ENCODE peak calls at places on chromosomes 5 and 9, in ten cellular contexts. One of them, this sample, is unnamed.

GRCh38 chr5:1570975-1571374 is 47.2 kb upstream of the LPCAT1 start:
- DNase-seq in neuronal stem cell: no peak
- DNase-seq in sigmoid colon: no peak
- DNase-seq in upper lobe of right lung: no peak
- DNase-seq in colonic mucosa: no peak
- DNase-seq in cardiac muscle cell: no peak
- DNase-seq in IMR-90: no peak
- DNase-seq in AG04450: no peak
- DNase-seq in H1: no peak
- DNase-seq in transverse colon: peak; percentile 57
- DNase-seq in this sample: no peak

GRCh38 chr5:148309019-148309418 is 3.2 kb upstream of the SPINK7 start:
- DNase-seq in neuronal stem cell: no peak
- DNase-seq in sigmoid colon: no peak
- DNase-seq in upper lobe of right lung: no peak
- DNase-seq in colonic mucosa: no peak
- DNase-seq in cardiac muscle cell: no peak
- DNase-seq in IMR-90: no peak
- DNase-seq in AG04450: no peak
- DNase-seq in H1: no peak
- DNase-seq in transverse colon: no peak
- DNase-seq in this sample: no peak

GRCh38 chr5:14268738-14269137 is 125.6 kb downstream of the TRIO start:
- DNase-seq in neuronal stem cell: no peak
- DNase-seq in sigmoid colon: no peak
- DNase-seq in upper lobe of right lung: no peak
- DNase-seq in colonic mucosa: no peak
- DNase-seq in cardiac muscle cell: peak; percentile 47
- DNase-seq in IMR-90: peak; percentile 50
- DNase-seq in AG04450: no peak
- DNase-seq in H1: no peak
- DNase-seq in transverse colon: no peak
- DNase-seq in this sample: no peak

GRCh38 chr5:137604348-137605095 is 105.4 kb upstream of the SPOCK1 start:
- DNase-seq in neuronal stem cell: no peak
- DNase-seq in sigmoid colon: no peak
- DNase-seq in upper lobe of right lung: no peak
- DNase-seq in colonic mucosa: no peak
- DNase-seq in cardiac muscle cell: no peak
- DNase-seq in IMR-90: no peak
- DNase-seq in AG04450: no peak
- DNase-seq in H1: no peak
- DNase-seq in transverse colon: no peak
- DNase-seq in this sample: no peak

GRCh38 chr5:37619353-37619752 is 220.5 kb downstream of the GDNF start:
- DNase-seq in neuronal stem cell: no peak
- DNase-seq in sigmoid colon: no peak
- DNase-seq in upper lobe of right lung: no peak
- DNase-seq in colonic mucosa: no peak
- DNase-seq in cardiac muscle cell: peak; percentile 63
- DNase-seq in IMR-90: peak; percentile 86
- DNase-seq in AG04450: peak; percentile 61
- DNase-seq in H1: no peak
- DNase-seq in transverse colon: no peak
- DNase-seq in this sample: no peak

GRCh38 chr5:33494476-33494875 is 53.7 kb downstream of the TARS1 start:
- DNase-seq in neuronal stem cell: no peak
- DNase-seq in sigmoid colon: no peak
- DNase-seq in upper lobe of right lung: no peak
- DNase-seq in colonic mucosa: no peak
- DNase-seq in cardiac muscle cell: peak; percentile 16
- DNase-seq in IMR-90: no peak
- DNase-seq in AG04450: no peak
- DNase-seq in H1: no peak
- DNase-seq in transverse colon: no peak
- DNase-seq in this sample: no peak

GRCh38 chr9:91758491-91758981 is 191.5 kb downstream of the ROR2 start:
- DNase-seq in neuronal stem cell: peak; percentile 54
- DNase-seq in sigmoid colon: peak; percentile 83
- DNase-seq in upper lobe of right lung: no peak
- DNase-seq in colonic mucosa: peak; percentile 71
- DNase-seq in cardiac muscle cell: peak; percentile 74
- DNase-seq in IMR-90: peak; percentile 58
- DNase-seq in AG04450: no peak
- DNase-seq in H1: peak; percentile 93
- DNase-seq in transverse colon: peak; percentile 54
- DNase-seq in this sample: no peak

GRCh38 chr5:142325677-142326479 is 1.1 kb upstream of the SPRY4 start:
- DNase-seq in neuronal stem cell: peak; percentile 70
- DNase-seq in sigmoid colon: peak; percentile 76
- DNase-seq in upper lobe of right lung: peak; percentile 84
- DNase-seq in colonic mucosa: peak; percentile 66
- DNase-seq in cardiac muscle cell: peak; percentile 88
- DNase-seq in IMR-90: peak; percentile 73
- DNase-seq in AG04450: no peak
- DNase-seq in H1: peak; percentile 89
- DNase-seq in transverse colon: peak; percentile 47
- DNase-seq in this sample: peak; percentile 86

GRCh38 chr5:109826426-109826825 is 136.7 kb downstream of the MAN2A1 start:
- DNase-seq in neuronal stem cell: no peak
- DNase-seq in sigmoid colon: no peak
- DNase-seq in upper lobe of right lung: no peak
- DNase-seq in colonic mucosa: no peak
- DNase-seq in cardiac muscle cell: no peak
- DNase-seq in IMR-90: peak; percentile 55
- DNase-seq in AG04450: no peak
- DNase-seq in H1: no peak
- DNase-seq in transverse colon: no peak
- DNase-seq in this sample: no peak

GRCh38 chr5:173327084-173327947 is 898 bp downstream of the STC2 start:
- DNase-seq in neuronal stem cell: peak; percentile 43
- DNase-seq in sigmoid colon: no peak
- DNase-seq in upper lobe of right lung: no peak
- DNase-seq in colonic mucosa: no peak
- DNase-seq in cardiac muscle cell: peak; percentile 76
- DNase-seq in IMR-90: peak; percentile 58
- DNase-seq in AG04450: no peak
- DNase-seq in H1: no peak
- DNase-seq in transverse colon: no peak
- DNase-seq in this sample: peak; percentile 48

GRCh38 chr9:130191068-130191748 is 19.0 kb downstream of the NCS1 start:
- DNase-seq in neuronal stem cell: no peak
- DNase-seq in sigmoid colon: no peak
- DNase-seq in upper lobe of right lung: no peak
- DNase-seq in colonic mucosa: no peak
- DNase-seq in cardiac muscle cell: no peak
- DNase-seq in IMR-90: no peak
- DNase-seq in AG04450: no peak
- DNase-seq in H1: no peak
- DNase-seq in transverse colon: no peak
- DNase-seq in this sample: no peak
- H3K27ac ChIP-seq in neuronal stem cell: no peak overlapping the region
- H3K27ac ChIP-seq in sigmoid colon: peak overlapping the region; percentile 94
- H3K27ac ChIP-seq in upper lobe of right lung: no peak overlapping the region
- H3K27ac ChIP-seq in colonic mucosa: no peak overlapping the region
- H3K27ac ChIP-seq in cardiac muscle cell: peak overlapping the region; percentile 89
- H3K27ac ChIP-seq in IMR-90: no peak overlapping the region
- H3K27ac ChIP-seq in AG04450: no peak overlapping the region
- H3K27ac ChIP-seq in H1: no peak overlapping the region
- H3K27ac ChIP-seq in transverse colon: peak overlapping the region; percentile 59
- H3K27ac ChIP-seq in this sample: no peak overlapping the region

GRCh38 chr5:165871279-165871678 is 2365.9 kb downstream of the MAT2B start:
- DNase-seq in neuronal stem cell: no peak
- DNase-seq in sigmoid colon: no peak
- DNase-seq in upper lobe of right lung: no peak
- DNase-seq in colonic mucosa: no peak
- DNase-seq in cardiac muscle cell: no peak
- DNase-seq in IMR-90: no peak
- DNase-seq in AG04450: no peak
- DNase-seq in H1: no peak
- DNase-seq in transverse colon: no peak
- DNase-seq in this sample: no peak

GRCh38 chr5:165882099-165882498 is 2376.7 kb downstream of the MAT2B start:
- DNase-seq in neuronal stem cell: no peak
- DNase-seq in sigmoid colon: no peak
- DNase-seq in upper lobe of right lung: no peak
- DNase-seq in colonic mucosa: no peak
- DNase-seq in cardiac muscle cell: no peak
- DNase-seq in IMR-90: no peak
- DNase-seq in AG04450: no peak
- DNase-seq in H1: no peak
- DNase-seq in transverse colon: no peak
- DNase-seq in this sample: no peak

GRCh38 chr5:165877475-165877874 is 2372.1 kb downstream of the MAT2B start:
- DNase-seq in neuronal stem cell: no peak
- DNase-seq in sigmoid colon: no peak
- DNase-seq in upper lobe of right lung: no peak
- DNase-seq in colonic mucosa: no peak
- DNase-seq in cardiac muscle cell: no peak
- DNase-seq in IMR-90: no peak
- DNase-seq in AG04450: no peak
- DNase-seq in H1: no peak
- DNase-seq in transverse colon: no peak
- DNase-seq in this sample: no peak

GRCh38 chr5:165881259-165881658 is 2375.8 kb downstream of the MAT2B start:
- DNase-seq in neuronal stem cell: no peak
- DNase-seq in sigmoid colon: no peak
- DNase-seq in upper lobe of right lung: no peak
- DNase-seq in colonic mucosa: no peak
- DNase-seq in cardiac muscle cell: no peak
- DNase-seq in IMR-90: no peak
- DNase-seq in AG04450: no peak
- DNase-seq in H1: no peak
- DNase-seq in transverse colon: no peak
- DNase-seq in this sample: no peak

GRCh38 chr5:165876538-165876937 is 2371.1 kb downstream of the MAT2B start:
- DNase-seq in neuronal stem cell: no peak
- DNase-seq in sigmoid colon: no peak
- DNase-seq in upper lobe of right lung: no peak
- DNase-seq in colonic mucosa: no peak
- DNase-seq in cardiac muscle cell: no peak
- DNase-seq in IMR-90: no peak
- DNase-seq in AG04450: no peak
- DNase-seq in H1: no peak
- DNase-seq in transverse colon: no peak
- DNase-seq in this sample: no peak
- H3K27ac ChIP-seq in neuronal stem cell: no peak overlapping the region
- H3K27ac ChIP-seq in sigmoid colon: no peak overlapping the region
- H3K27ac ChIP-seq in upper lobe of right lung: no peak overlapping the region
- H3K27ac ChIP-seq in colonic mucosa: no peak overlapping the region
- H3K27ac ChIP-seq in cardiac muscle cell: no peak overlapping the region
- H3K27ac ChIP-seq in IMR-90: no peak overlapping the region
- H3K27ac ChIP-seq in AG04450: no peak overlapping the region
- H3K27ac ChIP-seq in H1: no peak overlapping the region
- H3K27ac ChIP-seq in transverse colon: no peak overlapping the region
- H3K27ac ChIP-seq in this sample: no peak overlapping the region

GRCh38 chr5:155587458-155587857 is 573.9 kb downstream of the KIF4B start:
- DNase-seq in neuronal stem cell: no peak
- DNase-seq in sigmoid colon: no peak
- DNase-seq in upper lobe of right lung: no peak
- DNase-seq in colonic mucosa: no peak
- DNase-seq in cardiac muscle cell: no peak
- DNase-seq in IMR-90: no peak
- DNase-seq in AG04450: no peak
- DNase-seq in H1: no peak
- DNase-seq in transverse colon: no peak
- DNase-seq in this sample: peak; percentile 4
- H3K27ac ChIP-seq in neuronal stem cell: no peak overlapping the region
- H3K27ac ChIP-seq in sigmoid colon: no peak overlapping the region
- H3K27ac ChIP-seq in upper lobe of right lung: no peak overlapping the region
- H3K27ac ChIP-seq in colonic mucosa: no peak overlapping the region
- H3K27ac ChIP-seq in cardiac muscle cell: no peak overlapping the region
- H3K27ac ChIP-seq in IMR-90: no peak overlapping the region
- H3K27ac ChIP-seq in AG04450: no peak overlapping the region
- H3K27ac ChIP-seq in H1: no peak overlapping the region
- H3K27ac ChIP-seq in transverse colon: no peak overlapping the region
- H3K27ac ChIP-seq in this sample: no peak overlapping the region

DNA sequence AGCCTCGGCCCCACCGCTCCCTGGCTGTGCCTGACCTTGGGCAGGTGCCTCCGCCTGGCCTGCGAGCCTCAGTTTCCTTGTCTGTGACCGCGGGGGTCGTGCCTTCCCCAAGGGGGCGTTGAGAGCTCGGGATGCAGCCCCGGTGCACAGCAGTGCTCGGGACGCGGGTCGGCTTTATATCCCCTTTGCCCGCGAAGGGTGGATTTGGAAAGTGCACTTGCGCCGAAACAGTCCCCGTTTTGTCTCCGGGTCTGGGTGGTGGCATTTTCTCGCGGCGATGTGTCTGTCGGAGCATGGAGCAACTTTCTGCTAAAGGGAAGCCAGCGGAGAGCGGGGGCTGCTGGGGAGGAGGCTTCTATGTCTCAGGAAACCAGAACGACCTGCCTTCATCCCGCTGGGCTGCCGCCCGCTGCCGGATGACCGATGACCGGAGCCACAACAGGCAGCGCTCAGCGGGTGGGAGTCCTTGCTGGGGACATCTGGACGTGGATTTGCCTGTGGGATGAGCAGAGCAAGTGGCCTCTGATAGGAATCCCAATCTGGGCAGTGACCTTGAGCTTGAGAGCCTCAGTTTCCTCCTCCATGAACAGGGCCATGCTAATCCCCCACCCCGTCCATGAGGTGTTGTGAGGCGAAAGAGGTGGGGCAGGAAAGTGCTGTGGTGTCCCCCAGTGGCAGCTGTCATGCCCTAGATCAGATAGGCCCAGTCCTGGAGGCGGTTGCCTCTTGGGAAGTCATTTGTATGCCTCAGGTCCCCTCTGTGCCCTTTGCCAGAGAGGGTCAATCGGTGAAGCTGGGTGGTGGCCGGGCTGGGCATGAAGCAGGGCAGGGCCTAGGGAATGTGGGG is 651 bp downstream of the HRH2 start:
- DNase-seq in neuronal stem cell: peak; percentile 11
- DNase-seq in sigmoid colon: no peak
- DNase-seq in upper lobe of right lung: no peak
- DNase-seq in colonic mucosa: no peak
- DNase-seq in cardiac muscle cell: no peak
- DNase-seq in IMR-90: no peak
- DNase-seq in AG04450: no peak
- DNase-seq in H1: peak; percentile 76
- DNase-seq in transverse colon: no peak
- DNase-seq in this sample: no peak
- H3K27ac ChIP-seq in neuronal stem cell: no peak overlapping the region
- H3K27ac ChIP-seq in sigmoid colon: no peak overlapping the region
- H3K27ac ChIP-seq in upper lobe of right lung: peak overlapping the region; percentile 36
- H3K27ac ChIP-seq in colonic mucosa: no peak overlapping the region
- H3K27ac ChIP-seq in cardiac muscle cell: no peak overlapping the region
- H3K27ac ChIP-seq in IMR-90: no peak overlapping the region
- H3K27ac ChIP-seq in AG04450: no peak overlapping the region
- H3K27ac ChIP-seq in H1: no peak overlapping the region
- H3K27ac ChIP-seq in transverse colon: peak overlapping the region; percentile 15
- H3K27ac ChIP-seq in this sample: no peak overlapping the region

GRCh38 chr9:129822825-129823162 is 1.1 kb downstream of the TOR1A start:
- DNase-seq in neuronal stem cell: no peak
- DNase-seq in sigmoid colon: no peak
- DNase-seq in upper lobe of right lung: no peak
- DNase-seq in colonic mucosa: no peak
- DNase-seq in cardiac muscle cell: peak; percentile 16
- DNase-seq in IMR-90: no peak
- DNase-seq in AG04450: no peak
- DNase-seq in H1: no peak
- DNase-seq in transverse colon: no peak
- DNase-seq in this sample: no peak
- H3K27ac ChIP-seq in neuronal stem cell: no peak overlapping the region
- H3K27ac ChIP-seq in sigmoid colon: peak overlapping the region; percentile 81
- H3K27ac ChIP-seq in upper lobe of right lung: peak overlapping the region; percentile 76
- H3K27ac ChIP-seq in colonic mucosa: no peak overlapping the region
- H3K27ac ChIP-seq in cardiac muscle cell: peak overlapping the region; percentile 84
- H3K27ac ChIP-seq in IMR-90: peak overlapping the region; percentile 67
- H3K27ac ChIP-seq in AG04450: peak overlapping the region; percentile 52
- H3K27ac ChIP-seq in H1: peak overlapping the region; percentile 29
- H3K27ac ChIP-seq in transverse colon: peak overlapping the region; percentile 86
- H3K27ac ChIP-seq in this sample: no peak overlapping the region

This sample was measured in SJCRH30.